ENCODE peak calls at places on chromosome 12, in eight cellular contexts. O is adrenal gland; G is upper lobe of right lung; A is neuronal stem cell; Y is CD4-positive, CD25-positive, alpha-beta regulatory T cell; N is A673; T is Caco-2; L is tibial nerve. I is an unnamed sample. For H3K36me3, the result is how much of the 10 kb centered on the place peaks cover.

GRCh38 chr12:19186722-19187661 is 57.5 kb downstream of the PLEKHA5 start:
- DNase-seq in O (no peak), G (no peak), A (peak), Y (peak), N (peak), T (no peak), L (peak), I (peak)

GRCh38 chr12:132544173-132544468 is 54.2 kb downstream of the FBRSL1 start:
- DNase-seq in O (no peak), G (no peak), A (no peak), Y (no peak), N (no peak), T (no peak), L (no peak), I (no peak)

GRCh38 chr12:52147367-52147972 is 44.3 kb downstream of the KRT80 start:
- DNase-seq in O (peak), G (peak), A (no peak), Y (no peak), N (peak), T (peak), L (peak), I (peak)

GRCh38 chr12:39375206-39375808 is 67.6 kb downstream of the KIF21A start:
- DNase-seq in O (no peak), G (no peak), A (no peak), Y (peak), N (peak), T (no peak), L (no peak), I (no peak)

GRCh38 chr12:49706351-49707126 is 666 bp downstream of the FMNL3 start:
- DNase-seq in O (peak), G (peak), A (no peak), Y (peak), N (peak), T (peak), L (no peak), I (peak)

GRCh38 chr12:119686355-119686754 is 18.4 kb downstream of the PRKAB1 start:
- DNase-seq in O (no peak), G (no peak), A (no peak), Y (no peak), N (no peak), T (no peak), L (no peak), I (no peak)

GRCh38 chr12:5510251-5510805 is 78.4 kb downstream of the NTF3 start:
- DNase-seq in O (no peak), G (no peak), A (no peak), Y (no peak), N (no peak), T (no peak), L (no peak), I (no peak)

GRCh38 chr12:124913474-124914391 is 717 bp downstream of the UBC start:
- DNase-seq in O (peak), G (peak), A (no peak), Y (peak), N (peak), T (peak), L (peak), I (peak)

GRCh38 chr12:6233121-6233971 is 33.1 kb downstream of the CD9 start:
- DNase-seq in O (peak), G (peak), A (no peak), Y (no peak), N (no peak), T (no peak), L (no peak), I (no peak)

GRCh38 chr12:10634427-10634826 is 21.0 kb upstream of the MAGOHB start:
- DNase-seq in O (no peak), G (no peak), A (no peak), Y (no peak), N (no peak), T (peak), L (no peak), I (peak)

GRCh38 chr12:100229036-100229635 is 28.5 kb downstream of the ACTR6 start:
- DNase-seq in O (no peak), G (no peak), A (no peak), Y (peak), N (peak), T (peak), L (no peak), I (no peak)

GRCh38 chr12:89882051-89882450 is 173.4 kb upstream of the ATP2B1 start:
- DNase-seq in O (no peak), G (no peak), A (no peak), Y (peak), N (no peak), T (no peak), L (no peak), I (peak)

GRCh38 chr12:15728118-15728598 is 61.0 kb downstream of the EPS8 start:
- DNase-seq in O (no peak), G (no peak), A (no peak), Y (no peak), N (peak), T (no peak), L (no peak), I (peak)

GRCh38 chr12:96872946-96873345 is 34.1 kb upstream of the NEDD1 start:
- DNase-seq in O (no peak), G (no peak), A (no peak), Y (no peak), N (no peak), T (no peak), L (no peak), I (no peak)

GRCh38 chr12:103755425-103755824 is 85.6 kb downstream of the NT5DC3 start:
- DNase-seq in O (no peak), G (no peak), A (no peak), Y (no peak), N (no peak), T (no peak), L (no peak), I (no peak)

GRCh38 chr12:58978717-58979116 is 58.4 kb upstream of the LRIG3 start:
- DNase-seq in O (no peak), G (no peak), A (no peak), Y (no peak), N (no peak), T (no peak), L (no peak), I (no peak)
- H3K36me3 ChIP-seq in O (under half), G (under half), A (under half), Y (under half), N (under half), T (under half), L (under half), I (under half)

DNA sequence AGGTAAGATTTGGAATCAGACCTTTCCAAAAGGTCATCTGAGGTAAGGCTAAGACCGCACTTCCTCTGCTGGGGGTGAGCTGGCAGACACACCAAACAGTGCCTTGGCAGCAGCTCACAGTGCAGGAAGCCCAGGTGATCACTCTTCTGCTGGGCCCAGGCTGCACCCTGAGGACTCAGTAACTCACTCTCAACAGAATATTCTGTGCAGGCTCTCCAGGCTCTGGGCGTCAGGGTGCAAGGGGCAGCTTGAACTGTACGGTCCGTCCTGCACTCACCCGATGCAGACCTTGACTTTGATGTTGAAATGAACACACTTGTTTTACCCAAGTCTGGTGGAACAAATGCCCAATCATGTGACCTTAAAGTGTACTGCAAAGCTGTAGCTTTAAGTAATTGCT is 6.0 kb downstream of the ALKBH2 start:
- DNase-seq in O (peak), G (no peak), A (no peak), Y (no peak), N (no peak), T (no peak), L (no peak), I (no peak)
- H3K36me3 ChIP-seq in O (under half), G (half or more), A (half or more), Y (half or more), N (half or more), T (under half), L (under half), I (half or more)

GRCh38 chr12:27319394-27319793 is 13.2 kb upstream of the BMAL2 start:
- DNase-seq in O (no peak), G (no peak), A (no peak), Y (no peak), N (no peak), T (no peak), L (no peak), I (peak)
- H3K36me3 ChIP-seq in O (under half), G (half or more), A (half or more), Y (under half), N (under half), T (under half), L (under half), I (half or more)

DNA sequence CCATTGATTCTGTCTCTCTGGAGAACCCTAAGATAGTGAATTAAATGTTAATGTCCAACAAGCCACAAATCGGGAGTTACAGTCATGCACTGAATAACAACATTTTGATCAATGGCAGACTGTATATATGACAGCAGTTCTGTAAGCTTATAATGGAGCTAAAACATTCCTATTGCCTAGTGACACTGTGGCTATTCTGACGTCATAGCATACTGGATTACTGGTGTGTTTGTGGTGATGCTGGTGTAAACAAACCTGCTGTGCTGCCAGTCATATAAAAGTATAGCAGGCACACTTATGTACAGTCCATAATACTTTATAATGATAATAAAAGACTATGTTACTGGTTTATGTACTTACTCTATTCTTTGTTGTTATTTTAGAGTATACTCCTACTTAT is 56.7 kb upstream of the BICD1 start:
- DNase-seq in O (no peak), G (no peak), A (no peak), Y (no peak), N (no peak), T (no peak), L (no peak), I (no peak)
- H3K36me3 ChIP-seq in O (under half), G (under half), A (under half), Y (under half), N (under half), T (under half), L (under half), I (under half)

DNA sequence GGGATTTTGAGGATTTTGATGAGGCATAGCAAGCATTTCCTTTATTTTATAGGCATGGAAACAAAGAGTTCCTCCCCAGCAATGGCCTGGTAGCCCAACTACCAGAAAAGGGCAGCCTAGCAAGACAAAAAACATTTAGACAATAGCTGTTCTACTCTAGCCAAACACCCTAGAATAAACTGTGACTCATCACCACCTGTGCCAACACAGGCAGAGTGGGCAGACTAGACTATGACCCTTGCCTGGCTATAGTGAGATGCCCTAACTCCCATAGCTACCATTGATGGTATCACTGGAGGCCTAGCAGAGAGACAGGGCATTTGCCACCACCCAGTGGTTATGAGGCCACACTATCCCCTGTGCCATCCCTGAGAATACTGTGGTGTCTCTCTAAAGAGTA is 15.5 kb upstream of the CCER1 start:
- DNase-seq in O (no peak), G (no peak), A (no peak), Y (no peak), N (no peak), T (no peak), L (no peak), I (no peak)
- H3K36me3 ChIP-seq in O (under half), G (under half), A (under half), Y (under half), N (under half), T (under half), L (under half), I (under half)

GRCh38 chr12:95487024-95487423 is 13.1 kb downstream of the METAP2 start:
- DNase-seq in O (no peak), G (no peak), A (no peak), Y (no peak), N (no peak), T (no peak), L (no peak), I (peak)
- H3K36me3 ChIP-seq in O (under half), G (half or more), A (half or more), Y (half or more), N (half or more), T (under half), L (under half), I (half or more)

GRCh38 chr12:110538869-110539622 is 36.9 kb downstream of the RAD9B start:
- DNase-seq in O (no peak), G (no peak), A (no peak), Y (no peak), N (no peak), T (no peak), L (no peak), I (no peak)

GRCh38 chr12:110540048-110540447 is 37.9 kb downstream of the RAD9B start:
- DNase-seq in O (no peak), G (no peak), A (no peak), Y (no peak), N (no peak), T (no peak), L (no peak), I (no peak)

GRCh38 chr12:110534811-110535210 is 32.7 kb downstream of the RAD9B start:
- DNase-seq in O (no peak), G (no peak), A (no peak), Y (no peak), N (no peak), T (no peak), L (no peak), I (peak)

GRCh38 chr12:110536834-110537604 is 34.9 kb downstream of the RAD9B start:
- DNase-seq in O (no peak), G (no peak), A (no peak), Y (no peak), N (no peak), T (no peak), L (no peak), I (peak)

GRCh38 chr12:110537605-110538409 is 35.7 kb downstream of the RAD9B start:
- DNase-seq in O (peak), G (peak), A (no peak), Y (no peak), N (no peak), T (no peak), L (no peak), I (no peak)
- H3K36me3 ChIP-seq in O (under half), G (under half), A (half or more), Y (half or more), N (half or more), T (under half), L (under half), I (half or more)

GRCh38 chr12:55698241-55698955 is 9.3 kb downstream of the ITGA7 start:
- DNase-seq in O (no peak), G (peak), A (no peak), Y (no peak), N (no peak), T (no peak), L (no peak), I (no peak)
- H3K36me3 ChIP-seq in O (under half), G (under half), A (under half), Y (under half), N (under half), T (under half), L (under half), I (half or more)

DNA sequence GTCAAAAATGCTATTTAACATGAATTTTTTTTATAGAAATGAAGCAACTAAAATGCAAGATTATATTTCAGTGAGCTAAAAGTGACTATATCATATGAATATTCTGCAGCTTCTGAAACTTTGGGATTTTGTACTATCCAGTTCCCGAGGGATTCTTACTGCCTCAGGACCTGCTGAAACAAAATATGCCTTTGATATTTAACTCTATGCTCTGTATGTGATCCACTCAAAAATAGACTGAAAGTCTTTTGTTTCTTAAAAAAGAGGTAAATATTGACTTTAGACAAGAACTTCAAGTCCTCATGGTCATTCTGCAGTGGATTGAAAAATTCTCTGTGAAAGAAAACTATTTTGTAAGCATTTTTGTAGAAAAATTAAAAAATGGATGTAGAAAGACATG is 22.4 kb downstream of the CNTN1 start:
- DNase-seq in O (no peak), G (no peak), A (no peak), Y (no peak), N (no peak), T (no peak), L (no peak), I (no peak)
- H3K36me3 ChIP-seq in O (under half), G (under half), A (under half), Y (under half), N (under half), T (under half), L (under half), I (under half)